ENCODE peak calls at places on chromosome 2, in four cellular contexts. X is pancreas, H is fibroblast of mammary gland, E is AG04449. D is an unnamed sample.
A peak's percentile ranks its signal among the peaks of the same experiment; 100 is the strongest.

GRCh38 chr2:54724150-54724559 is 693 bp downstream of the EML6 start:
- DNase-seq in X (no peak), E (no peak), H (no peak), D (peak; percentile 21)

GRCh38 chr2:119644186-119644585 is 34.8 kb upstream of the TMEM177 start:
- DNase-seq in E (no peak), H (no peak), X (peak; percentile 32), D (peak; percentile 69)

GRCh38 chr2:151388011-151388410 is 21.7 kb upstream of the RIF1 start:
- DNase-seq in H (no peak), E (no peak), X (no peak), D (no peak)

GRCh38 chr2:188244383-188244782 is 47.3 kb upstream of the GULP1 start:
- DNase-seq in H (peak; percentile 4), E (no peak), X (no peak), D (no peak)

GRCh38 chr2:201361078-201361477 is 3.9 kb upstream of the FLACC1 start:
- DNase-seq in H (no peak), X (no peak), E (no peak), D (no peak)

GRCh38 chr2:156765450-156765849 is 329.3 kb downstream of the GPD2 start:
- DNase-seq in X (no peak), H (no peak), E (no peak), D (no peak)

GRCh38 chr2:10076511-10076910 is 3.7 kb downstream of the CYS1 start:
- DNase-seq in E (no peak), X (no peak), H (no peak), D (no peak)

GRCh38 chr2:53569957-53570727 is 197.5 kb upstream of the CHAC2 start:
- DNase-seq in H (no peak), X (peak; percentile 59), E (no peak), D (no peak)

GRCh38 chr2:170525566-170525900 is 189.6 kb upstream of the SP5 start:
- DNase-seq in E (peak; percentile 86), H (peak; percentile 99), X (peak; percentile 25), D (peak; percentile 93)

GRCh38 chr2:236236559-236237450 is 27.4 kb downstream of the ASB18 start:
- DNase-seq in H (no peak), X (no peak), E (no peak), D (no peak)

GRCh38 chr2:95158891-95159619 is 593 bp downstream of the ZNF514 start:
- DNase-seq in X (peak; percentile 39), E (no peak), H (peak; percentile 29), D (peak; percentile 45)

GRCh38 chr2:65366595-65367125 is 65.7 kb downstream of the SPRED2 start:
- DNase-seq in H (peak; percentile 99), E (peak; percentile 91), X (no peak), D (peak; percentile 96)

GRCh38 chr2:37645363-37645762 is 26.1 kb downstream of the CDC42EP3 start:
- DNase-seq in H (peak; percentile 89), X (no peak), E (no peak), D (peak; percentile 71)

GRCh38 chr2:27249077-27249890 is 13.6 kb downstream of the SLC30A3 start:
- DNase-seq in H (no peak), X (no peak), E (no peak), D (no peak)

GRCh38 chr2:235659767-235660322 is 166.0 kb downstream of the AGAP1 start:
- DNase-seq in E (peak; percentile 63), H (peak; percentile 88), X (no peak), D (peak; percentile 73)

GRCh38 chr2:11406492-11407381 is 59.2 kb downstream of the E2F6 start:
- DNase-seq in E (no peak), X (no peak), H (peak; percentile 78), D (peak; percentile 61)

GRCh38 chr2:101806123-101806522 is 108.6 kb downstream of the MAP4K4 start:
- DNase-seq in H (peak; percentile 84), X (no peak), E (no peak), D (peak; percentile 85)

GRCh38 chr2:17543131-17543660 is 2.7 kb downstream of the VSNL1 start:
- DNase-seq in E (no peak), X (no peak), H (no peak), D (no peak)

GRCh38 chr2:149064365-149064841 is 25.9 kb downstream of the LYPD6B start:
- DNase-seq in X (no peak), E (no peak), H (no peak), D (no peak)

GRCh38 chr2:1068832-1069231 is 118.2 kb downstream of the SNTG2 start:
- DNase-seq in E (no peak), H (no peak), X (no peak), D (no peak)

GRCh38 chr2:240705204-240705781 is 13.6 kb downstream of the AQP12A start:
- DNase-seq in H (no peak), E (no peak), X (no peak), D (no peak)

GRCh38 chr2:54422072-54422581 is 34.0 kb upstream of the SPTBN1 start:
- DNase-seq in H (no peak), X (no peak), E (no peak), D (no peak)

GRCh38 chr2:11802782-11803191 is 56.4 kb downstream of the LPIN1 start:
- DNase-seq in H (peak; percentile 90), X (no peak), E (no peak), D (peak; percentile 76)

GRCh38 chr2:100254646-100255210 is 67.6 kb downstream of the LONRF2 start:
- DNase-seq in X (no peak), H (no peak), E (no peak), D (no peak)

GRCh38 chr2:15279181-15279876 is 281.8 kb downstream of the NBAS start:
- DNase-seq in E (no peak), H (no peak), X (no peak), D (no peak)

GRCh38 chr2:200673191-200673590 is 87.4 kb downstream of the AOX1 start:
- DNase-seq in X (no peak), E (no peak), H (no peak), D (no peak)

GRCh38 chr2:69509011-69509749 is 71.9 kb upstream of the NFU1 start:
- DNase-seq in H (peak; percentile 14), E (no peak), X (no peak), D (no peak)

GRCh38 chr2:79850912-79851311 is 338.1 kb downstream of the CTNNA2 start:
- DNase-seq in E (no peak), X (no peak), H (no peak), D (no peak)

GRCh38 chr2:230877737-230878598 is 13.2 kb downstream of the ITM2C start:
- DNase-seq in H (no peak), X (no peak), E (no peak), D (no peak)

GRCh38 chr2:215728504-215729065 is 284.8 kb downstream of the MREG start:
- DNase-seq in H (peak; percentile 100), E (peak; percentile 90), X (no peak), D (peak; percentile 98)
- TF ChIP-seq CTCF in H (peak; percentile 15), E (no peak), X (no peak), D (peak; percentile 8)

DNA sequence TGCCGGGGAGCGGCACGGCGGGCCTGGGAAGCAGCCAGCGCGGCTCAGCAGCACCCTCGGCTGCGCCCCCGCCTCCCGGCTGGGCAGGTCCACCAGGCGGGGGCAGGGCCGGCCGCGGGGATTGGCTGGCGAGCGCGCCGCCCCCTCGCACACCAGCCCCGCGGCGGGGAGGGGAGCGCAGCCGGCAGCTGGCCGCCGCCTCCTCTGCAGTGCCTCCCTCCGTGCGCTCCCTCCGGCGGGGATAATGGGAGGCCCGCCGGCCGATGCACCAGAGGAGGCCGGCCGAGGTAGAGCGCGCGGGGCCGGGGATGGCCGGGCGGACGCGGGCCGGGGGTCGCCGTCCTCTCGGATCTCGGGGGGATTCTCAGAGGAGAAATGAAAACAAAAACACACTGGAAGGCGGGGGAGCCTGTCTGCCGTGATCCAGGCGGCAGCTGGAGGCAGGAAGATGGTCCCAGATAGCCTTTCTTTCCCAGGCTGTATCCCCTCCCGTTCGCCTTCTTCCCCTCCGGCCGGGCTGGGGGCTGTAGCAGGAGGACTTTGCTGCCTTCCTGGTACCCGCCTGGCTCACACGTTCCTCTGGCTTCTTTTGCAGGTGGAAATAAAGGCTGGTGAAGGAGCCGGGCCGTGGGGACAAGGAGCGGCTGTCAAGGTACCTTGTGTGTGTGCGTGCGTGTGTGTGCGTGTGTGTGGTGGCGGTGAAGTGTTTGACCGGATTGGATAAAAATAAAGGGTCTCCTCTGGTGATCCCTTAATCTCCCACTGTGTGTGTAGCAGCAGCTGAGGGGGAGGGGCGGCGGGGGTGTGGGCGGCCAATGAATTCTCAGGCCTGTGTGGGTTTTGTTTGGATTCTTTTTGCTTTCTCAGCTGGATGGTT is 18.0 kb downstream of the TET3 start:
- DNase-seq in E (no peak), H (peak; percentile 67), X (peak; percentile 80), D (peak; percentile 83)
- H3K4me3 ChIP-seq in E (peak overlapping the region; percentile 78), H (peak overlapping the region; percentile 61), X (peak overlapping the region; percentile 33), D (peak overlapping the region; percentile 61)

DNA sequence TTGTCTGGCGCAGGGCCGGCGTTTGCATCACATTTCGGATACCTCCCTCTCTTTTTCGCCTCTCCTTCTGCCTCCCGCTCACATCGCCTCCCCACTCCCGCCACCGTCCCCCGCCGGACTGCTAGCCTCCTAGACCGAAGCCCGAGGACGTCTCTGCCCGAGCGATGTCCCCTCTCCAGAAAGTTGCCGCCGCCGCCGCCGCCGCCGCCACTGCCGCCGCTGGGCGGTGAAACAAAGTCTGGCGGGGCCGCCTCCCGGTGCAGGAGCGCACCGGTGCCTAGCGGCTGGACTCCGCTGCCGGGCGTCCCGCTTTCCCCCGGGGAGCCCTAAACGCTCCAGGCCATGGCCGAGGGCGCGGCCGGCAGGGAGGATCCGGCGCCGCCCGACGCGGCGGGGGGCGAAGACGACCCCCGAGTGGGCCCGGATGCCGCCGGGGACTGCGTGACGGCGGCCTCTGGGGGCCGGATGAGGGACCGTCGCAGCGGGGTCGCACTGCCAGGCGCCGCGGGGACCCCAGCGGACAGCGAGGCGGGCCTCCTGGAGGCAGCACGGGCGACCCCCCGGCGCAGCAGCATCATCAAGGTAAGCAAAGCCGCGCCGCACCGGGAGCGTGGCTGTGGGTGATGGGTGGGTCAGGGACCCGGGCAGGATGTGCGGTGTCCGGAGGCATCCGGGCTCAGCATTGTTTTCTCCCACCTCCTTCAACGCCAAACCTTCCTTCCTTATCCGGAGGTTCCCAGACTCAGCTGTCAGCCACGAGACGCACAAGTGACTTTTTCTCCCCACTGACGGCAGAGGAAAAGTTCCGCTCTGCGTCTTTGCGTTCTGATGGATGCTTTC is 585 bp downstream of the PLCL1 start:
- DNase-seq in X (no peak), H (no peak), E (no peak), D (peak; percentile 50)
- TF ChIP-seq CTCF in X (no peak), H (no peak), E (no peak), D (no peak)

GRCh38 chr2:197131558-197131855 is 179.1 kb downstream of the ANKRD44 start:
- DNase-seq in H (no peak), E (no peak), X (no peak), D (no peak)
- H3K4me3 ChIP-seq in H (no peak overlapping the region), E (no peak overlapping the region), X (no peak overlapping the region), D (no peak overlapping the region)

GRCh38 chr2:21117688-21118087 is 6.1 kb upstream of the TDRD15 start:
- DNase-seq in X (no peak), E (no peak), H (no peak), D (no peak)

GRCh38 chr2:21123473-21124393 is at the start of gene TDRD15:
- DNase-seq in H (no peak), X (no peak), E (no peak), D (no peak)

GRCh38 chr2:21118302-21118920 is 5.4 kb upstream of the TDRD15 start:
- DNase-seq in X (no peak), E (no peak), H (peak; percentile 26), D (peak; percentile 19)
- TF ChIP-seq CTCF in X (no peak), E (peak; percentile 13), H (peak; percentile 29), D (peak; percentile 34)

DNA sequence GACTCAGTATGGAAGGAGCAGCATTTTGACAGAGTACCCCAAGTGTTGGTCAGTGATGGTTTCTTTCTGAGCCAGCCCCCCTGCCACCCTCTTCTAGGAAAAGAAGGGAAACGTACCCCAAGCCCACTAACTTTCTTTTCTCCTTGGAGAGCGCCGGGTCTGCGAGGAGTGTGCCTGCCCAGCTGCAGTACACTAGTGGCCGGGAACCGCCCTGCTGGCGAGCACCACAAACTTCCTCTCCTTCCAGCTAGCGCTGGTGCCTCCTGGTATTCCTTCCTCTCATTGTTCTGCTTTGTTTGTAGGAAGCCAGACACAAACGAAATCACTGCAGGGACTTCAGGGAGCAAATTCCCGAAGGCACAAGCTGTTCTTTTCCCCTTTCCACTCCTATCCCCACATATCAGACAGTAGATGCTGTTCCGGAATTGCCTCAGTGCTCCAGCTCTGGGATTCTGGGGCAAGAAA is 1.8 kb downstream of the CCDC85A start:
- DNase-seq in X (no peak), E (no peak), H (no peak), D (peak; percentile 67)
- H3K4me3 ChIP-seq in X (no peak overlapping the region), E (peak overlapping the region; percentile 76), H (peak overlapping the region; percentile 50), D (peak overlapping the region; percentile 55)

D was measured in fibroblast of pulmonary artery.